ENCODE peak calls at places on chromosomes 7 and 10, in six cellular contexts. One of them, this sample, is unnamed.

GRCh38 chr10:78763651-78764395 is 304.9 kb upstream of the ZMIZ1 start:
- DNase-seq in hepatocyte: no peak
- DNase-seq in HCT116: no peak
- DNase-seq in IMR-90: no peak
- DNase-seq in ovary: peak; percentile 80
- DNase-seq in ascending aorta: no peak
- DNase-seq in this sample: no peak

GRCh38 chr7:85000973-85001372 is 185.9 kb downstream of the SEMA3D start:
- DNase-seq in ascending aorta: no peak
- DNase-seq in IMR-90: no peak
- DNase-seq in HCT116: no peak
- DNase-seq in ovary: no peak
- DNase-seq in hepatocyte: no peak
- DNase-seq in this sample: no peak

GRCh38 chr7:47596502-47597202 is 14.7 kb upstream of the TNS3 start:
- DNase-seq in HCT116: no peak
- DNase-seq in hepatocyte: no peak
- DNase-seq in IMR-90: no peak
- DNase-seq in ascending aorta: peak; percentile 76
- DNase-seq in ovary: no peak
- DNase-seq in this sample: no peak

GRCh38 chr10:78934499-78934898 is 134.3 kb upstream of the ZMIZ1 start:
- DNase-seq in ovary: no peak
- DNase-seq in ascending aorta: no peak
- DNase-seq in hepatocyte: no peak
- DNase-seq in IMR-90: no peak
- DNase-seq in HCT116: no peak
- DNase-seq in this sample: no peak

GRCh38 chr7:74023037-74023436 is 4.9 kb upstream of the ELN start:
- DNase-seq in IMR-90: peak; percentile 63
- DNase-seq in ascending aorta: peak; percentile 97
- DNase-seq in ovary: peak; percentile 73
- DNase-seq in hepatocyte: peak; percentile 66
- DNase-seq in HCT116: no peak
- DNase-seq in this sample: peak; percentile 33

GRCh38 chr10:17379151-17379690 is 75.2 kb downstream of the ST8SIA6 start:
- DNase-seq in hepatocyte: no peak
- DNase-seq in ascending aorta: no peak
- DNase-seq in HCT116: no peak
- DNase-seq in ovary: no peak
- DNase-seq in IMR-90: no peak
- DNase-seq in this sample: no peak

GRCh38 chr10:5540080-5540479 is 15.3 kb downstream of the CALML3 start:
- DNase-seq in hepatocyte: no peak
- DNase-seq in IMR-90: no peak
- DNase-seq in ovary: no peak
- DNase-seq in HCT116: no peak
- DNase-seq in ascending aorta: peak; percentile 34
- DNase-seq in this sample: no peak

GRCh38 chr10:30103595-30104310 is 44.4 kb upstream of the JCAD start:
- DNase-seq in hepatocyte: no peak
- DNase-seq in ascending aorta: no peak
- DNase-seq in IMR-90: no peak
- DNase-seq in HCT116: no peak
- DNase-seq in ovary: no peak
- DNase-seq in this sample: no peak

GRCh38 chr10:97821308-97822038 is 28.2 kb upstream of the GOLGA7B start:
- DNase-seq in ascending aorta: no peak
- DNase-seq in hepatocyte: no peak
- DNase-seq in ovary: no peak
- DNase-seq in IMR-90: no peak
- DNase-seq in HCT116: no peak
- DNase-seq in this sample: no peak

GRCh38 chr7:26001662-26002244 is 150.2 kb upstream of the NFE2L3 start:
- DNase-seq in hepatocyte: peak; percentile 41
- DNase-seq in HCT116: no peak
- DNase-seq in ascending aorta: no peak
- DNase-seq in ovary: no peak
- DNase-seq in IMR-90: no peak
- DNase-seq in this sample: peak; percentile 89

GRCh38 chr10:25113231-25114035 is 61.4 kb upstream of the GPR158 start:
- DNase-seq in ascending aorta: peak; percentile 67
- DNase-seq in HCT116: peak; percentile 72
- DNase-seq in ovary: peak; percentile 54
- DNase-seq in IMR-90: peak; percentile 53
- DNase-seq in hepatocyte: peak; percentile 92
- DNase-seq in this sample: peak; percentile 77

GRCh38 chr10:18104223-18104872 is 35.9 kb upstream of the CACNB2 start:
- DNase-seq in hepatocyte: peak; percentile 55
- DNase-seq in ovary: peak; percentile 39
- DNase-seq in HCT116: peak; percentile 28
- DNase-seq in ascending aorta: peak; percentile 70
- DNase-seq in IMR-90: peak; percentile 43
- DNase-seq in this sample: peak; percentile 41

GRCh38 chr10:125341611-125342010 is 181.2 kb upstream of the CTBP2 start:
- DNase-seq in IMR-90: no peak
- DNase-seq in hepatocyte: no peak
- DNase-seq in ascending aorta: no peak
- DNase-seq in HCT116: no peak
- DNase-seq in ovary: no peak
- DNase-seq in this sample: no peak

GRCh38 chr10:12505683-12506082 is 156.3 kb downstream of the CAMK1D start:
- DNase-seq in hepatocyte: no peak
- DNase-seq in ascending aorta: no peak
- DNase-seq in IMR-90: no peak
- DNase-seq in ovary: no peak
- DNase-seq in HCT116: no peak
- DNase-seq in this sample: no peak

GRCh38 chr10:16847644-16848043 is 30.4 kb upstream of the RSU1 start:
- DNase-seq in HCT116: no peak
- DNase-seq in IMR-90: peak; percentile 29
- DNase-seq in hepatocyte: no peak
- DNase-seq in ovary: no peak
- DNase-seq in ascending aorta: no peak
- DNase-seq in this sample: no peak

GRCh38 chr10:7153750-7154149 is 257.1 kb downstream of the SFMBT2 start:
- DNase-seq in hepatocyte: no peak
- DNase-seq in IMR-90: peak; percentile 13
- DNase-seq in ovary: no peak
- DNase-seq in ascending aorta: no peak
- DNase-seq in HCT116: no peak
- DNase-seq in this sample: no peak

GRCh38 chr10:101330236-101331225 is 23.4 kb upstream of the BTRC start:
- DNase-seq in hepatocyte: no peak
- DNase-seq in ascending aorta: no peak
- DNase-seq in IMR-90: peak; percentile 80
- DNase-seq in ovary: no peak
- DNase-seq in HCT116: no peak
- DNase-seq in this sample: no peak

GRCh38 chr10:89079991-89080390 is 89.4 kb downstream of the FAS start:
- DNase-seq in hepatocyte: no peak
- DNase-seq in IMR-90: no peak
- DNase-seq in HCT116: no peak
- DNase-seq in ascending aorta: no peak
- DNase-seq in ovary: no peak
- DNase-seq in this sample: no peak

GRCh38 chr10:6936931-6937330 is 356.9 kb upstream of the PRKCQ start:
- DNase-seq in ovary: no peak
- DNase-seq in IMR-90: no peak
- DNase-seq in hepatocyte: no peak
- DNase-seq in ascending aorta: no peak
- DNase-seq in HCT116: no peak
- DNase-seq in this sample: no peak

GRCh38 chr10:131724891-131725735 is 175.7 kb upstream of the PPP2R2D start:
- DNase-seq in ovary: no peak
- DNase-seq in hepatocyte: no peak
- DNase-seq in IMR-90: no peak
- DNase-seq in HCT116: no peak
- DNase-seq in ascending aorta: peak; percentile 47
- DNase-seq in this sample: no peak

GRCh38 chr7:132392713-132393112 is 183.6 kb downstream of the PLXNA4 start:
- DNase-seq in ovary: no peak
- DNase-seq in ascending aorta: no peak
- DNase-seq in HCT116: no peak
- DNase-seq in hepatocyte: no peak
- DNase-seq in IMR-90: no peak
- DNase-seq in this sample: no peak

GRCh38 chr7:5177060-5177459 is 13.0 kb upstream of the WIPI2 start:
- DNase-seq in ascending aorta: peak; percentile 77
- DNase-seq in IMR-90: peak; percentile 87
- DNase-seq in hepatocyte: no peak
- DNase-seq in ovary: peak; percentile 42
- DNase-seq in HCT116: no peak
- DNase-seq in this sample: no peak

GRCh38 chr7:149599636-149600206 is 102.1 kb upstream of the ZNF746 start:
- DNase-seq in IMR-90: no peak
- DNase-seq in ascending aorta: peak; percentile 24
- DNase-seq in HCT116: no peak
- DNase-seq in ovary: no peak
- DNase-seq in hepatocyte: no peak
- DNase-seq in this sample: no peak

GRCh38 chr7:15495170-15495569 is 66.6 kb downstream of the AGMO start:
- DNase-seq in HCT116: no peak
- DNase-seq in ovary: no peak
- DNase-seq in hepatocyte: peak; percentile 10
- DNase-seq in ascending aorta: no peak
- DNase-seq in IMR-90: no peak
- DNase-seq in this sample: no peak

GRCh38 chr7:130734525-130735272 is 692 bp upstream of the KLF14 start:
- DNase-seq in IMR-90: peak; percentile 3
- DNase-seq in HCT116: no peak
- DNase-seq in hepatocyte: no peak
- DNase-seq in ascending aorta: no peak
- DNase-seq in ovary: no peak
- DNase-seq in this sample: peak; percentile 7

GRCh38 chr10:102718220-102718619 is 3.8 kb downstream of the SFXN2 start:
- DNase-seq in HCT116: no peak
- DNase-seq in IMR-90: peak; percentile 80
- DNase-seq in ovary: peak; percentile 63
- DNase-seq in hepatocyte: peak; percentile 69
- DNase-seq in ascending aorta: no peak
- DNase-seq in this sample: no peak

GRCh38 chr10:20768849-20769248 is 128.3 kb downstream of the NEBL start:
- DNase-seq in HCT116: no peak
- DNase-seq in IMR-90: no peak
- DNase-seq in ascending aorta: no peak
- DNase-seq in hepatocyte: peak; percentile 23
- DNase-seq in ovary: no peak
- DNase-seq in this sample: peak; percentile 5

DNA sequence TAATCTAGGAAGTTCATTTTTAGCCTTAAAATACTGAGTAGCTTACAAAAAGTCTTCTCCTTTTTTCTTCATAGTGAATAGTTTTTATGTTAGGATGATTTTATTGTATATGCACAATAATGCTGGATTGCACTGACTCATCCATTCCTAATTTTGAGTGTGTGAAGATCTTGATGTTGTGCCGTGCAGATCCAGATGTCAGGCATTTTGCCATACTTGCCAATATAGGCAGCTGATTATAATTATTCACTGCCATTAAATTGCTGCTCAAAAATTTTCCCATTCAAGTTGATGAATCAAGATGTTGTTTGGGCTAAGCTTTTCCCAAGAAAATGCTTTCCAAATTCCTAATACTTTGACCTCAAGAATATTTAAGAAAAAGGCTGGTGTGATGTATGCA is 218.3 kb downstream of the AHR start:
- DNase-seq in HCT116: no peak
- DNase-seq in hepatocyte: no peak
- DNase-seq in IMR-90: peak; percentile 75
- DNase-seq in ovary: no peak
- DNase-seq in ascending aorta: no peak
- DNase-seq in this sample: no peak
- H3K27ac ChIP-seq in HCT116: no peak overlapping the region
- H3K27ac ChIP-seq in hepatocyte: no peak overlapping the region
- H3K27ac ChIP-seq in IMR-90: no peak overlapping the region
- H3K27ac ChIP-seq in ovary: no peak overlapping the region
- H3K27ac ChIP-seq in ascending aorta: no peak overlapping the region
- H3K27ac ChIP-seq in this sample: no peak overlapping the region

DNA sequence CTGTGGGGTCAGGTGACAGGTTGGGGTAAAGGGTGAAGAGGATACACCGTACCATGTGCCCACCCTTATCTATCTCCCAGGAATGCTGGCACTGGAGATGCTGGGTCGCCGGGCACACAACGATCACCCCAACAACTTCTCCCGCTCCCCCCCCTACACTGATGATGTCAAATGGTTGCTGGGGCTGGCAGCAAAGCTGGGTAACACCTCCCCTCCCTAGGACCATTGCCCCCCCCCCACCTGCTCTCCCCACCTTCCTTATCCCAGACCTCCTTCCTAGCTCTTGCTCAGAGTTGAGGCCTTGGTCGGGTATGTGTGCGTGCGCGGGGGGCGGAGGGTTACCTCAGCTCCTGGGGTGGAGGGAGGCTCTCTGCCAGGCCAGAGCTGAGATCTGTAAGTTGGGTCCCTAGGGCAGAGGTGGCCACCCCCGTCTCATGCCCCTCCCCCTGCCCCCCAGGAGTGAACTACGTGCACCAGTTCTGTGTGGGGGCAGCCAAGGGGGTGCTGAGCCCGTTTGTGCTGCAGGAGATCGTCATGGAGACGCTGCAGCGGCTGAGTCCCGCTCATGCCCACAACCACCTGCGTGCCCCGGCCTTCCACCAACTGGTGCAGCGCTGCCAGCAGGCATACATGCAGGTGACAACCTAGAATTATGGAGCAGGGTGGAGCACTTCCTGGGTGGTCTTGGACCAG is 10.7 kb downstream of the NDST2 start:
- DNase-seq in IMR-90: no peak
- DNase-seq in ovary: no peak
- DNase-seq in hepatocyte: no peak
- DNase-seq in ascending aorta: no peak
- DNase-seq in HCT116: no peak
- DNase-seq in this sample: no peak
- H3K36me3 ChIP-seq in IMR-90: peaks cover 78% of the 10 kb centered on the region
- H3K36me3 ChIP-seq in ovary: no peaks in the 10 kb centered on the region
- H3K36me3 ChIP-seq in hepatocyte: no peaks in the 10 kb centered on the region
- H3K36me3 ChIP-seq in ascending aorta: peaks cover 91% of the 10 kb centered on the region
- H3K36me3 ChIP-seq in HCT116: peaks cover 20% of the 10 kb centered on the region
- H3K36me3 ChIP-seq in this sample: peaks cover 25% of the 10 kb centered on the region

GRCh38 chr10:132758867-132759266 is 27.1 kb downstream of the NKX6-2 start:
- DNase-seq in ascending aorta: no peak
- DNase-seq in ovary: no peak
- DNase-seq in IMR-90: no peak
- DNase-seq in HCT116: no peak
- DNase-seq in hepatocyte: no peak
- DNase-seq in this sample: no peak
- H3K27ac ChIP-seq in ascending aorta: no peak overlapping the region
- H3K27ac ChIP-seq in ovary: no peak overlapping the region
- H3K27ac ChIP-seq in IMR-90: no peak overlapping the region
- H3K27ac ChIP-seq in HCT116: no peak overlapping the region
- H3K27ac ChIP-seq in hepatocyte: no peak overlapping the region
- H3K27ac ChIP-seq in this sample: no peak overlapping the region

DNA sequence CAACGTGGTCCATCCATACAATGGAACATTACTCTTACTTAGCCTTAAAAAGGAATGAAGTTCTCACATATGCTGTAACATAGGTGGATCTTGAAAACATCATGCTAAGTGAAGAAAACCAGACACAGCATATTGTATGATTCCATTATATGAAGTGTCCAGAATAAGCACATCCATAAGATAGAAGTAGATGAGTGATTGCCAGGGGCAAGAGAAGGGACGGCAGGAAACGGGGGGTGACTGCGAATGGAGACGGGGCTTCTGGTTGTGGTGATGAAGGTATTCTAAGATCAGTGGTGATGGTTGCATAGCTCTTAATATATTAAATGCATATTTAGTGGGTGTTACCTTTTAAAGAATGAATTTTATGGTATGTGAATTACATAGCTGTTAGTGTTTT is 29.8 kb downstream of the UBE3C start:
- DNase-seq in HCT116: no peak
- DNase-seq in IMR-90: no peak
- DNase-seq in ovary: no peak
- DNase-seq in ascending aorta: no peak
- DNase-seq in hepatocyte: no peak
- DNase-seq in this sample: no peak
- H3K36me3 ChIP-seq in HCT116: peaks cover 12% of the 10 kb centered on the region
- H3K36me3 ChIP-seq in IMR-90: peaks cover 39% of the 10 kb centered on the region
- H3K36me3 ChIP-seq in ovary: no peaks in the 10 kb centered on the region
- H3K36me3 ChIP-seq in ascending aorta: peaks cover 53% of the 10 kb centered on the region
- H3K36me3 ChIP-seq in hepatocyte: no peaks in the 10 kb centered on the region
- H3K36me3 ChIP-seq in this sample: peaks cover 21% of the 10 kb centered on the region

This sample was measured in small intestine.